ENCODE peak calls at places on chromosome 9, in ten cellular contexts. One of them, this sample, is unnamed.

GRCh38 chr9:97510797-97511761 is 9.6 kb downstream of the TMOD1 start:
- DNase-seq in DMS 273 treated with DMSO at 0.1 percent for 48 hours: no peak
- DNase-seq in OCI-M1: no peak
- DNase-seq in progenitor cell of endocrine pancreas: no peak
- DNase-seq in M059J: peak; percentile 97
- DNase-seq in activated CD4-positive, alpha-beta T cell treated with anti-CD3 and anti-CD28 coated beads, Interleukin-2, amount 50 U/mL, for 1 hour: no peak
- DNase-seq in stimulated activated CD8-positive, alpha-beta memory T cell treated with anti-CD3 and anti-CD28 coated beads, Interleukin-4, amount 100 ng/mL, for 48 hours: peak; percentile 39
- DNase-seq in NCI-H1417: peak; percentile 21
- DNase-seq in stimulated activated CD4-positive, alpha-beta T cell treated with anti-CD3 and anti-CD28 coated beads, Interleukin-12 subunit alpha, Interleukin-12 subunit beta, amount 100 ng/mL, for 48 hours: no peak
- DNase-seq in HS-5: no peak
- DNase-seq in this sample: no peak

GRCh38 chr9:29039258-29039657 is 1466.0 kb upstream of the C9orf72 start:
- DNase-seq in DMS 273 treated with DMSO at 0.1 percent for 48 hours: no peak
- DNase-seq in OCI-M1: no peak
- DNase-seq in progenitor cell of endocrine pancreas: no peak
- DNase-seq in M059J: peak; percentile 43
- DNase-seq in activated CD4-positive, alpha-beta T cell treated with anti-CD3 and anti-CD28 coated beads, Interleukin-2, amount 50 U/mL, for 1 hour: no peak
- DNase-seq in stimulated activated CD8-positive, alpha-beta memory T cell treated with anti-CD3 and anti-CD28 coated beads, Interleukin-4, amount 100 ng/mL, for 48 hours: no peak
- DNase-seq in NCI-H1417: no peak
- DNase-seq in stimulated activated CD4-positive, alpha-beta T cell treated with anti-CD3 and anti-CD28 coated beads, Interleukin-12 subunit alpha, Interleukin-12 subunit beta, amount 100 ng/mL, for 48 hours: no peak
- DNase-seq in HS-5: peak; percentile 8
- DNase-seq in this sample: no peak

GRCh38 chr9:94148419-94148818 is 64.2 kb downstream of the PTPDC1 start:
- DNase-seq in DMS 273 treated with DMSO at 0.1 percent for 48 hours: no peak
- DNase-seq in OCI-M1: no peak
- DNase-seq in progenitor cell of endocrine pancreas: no peak
- DNase-seq in M059J: no peak
- DNase-seq in activated CD4-positive, alpha-beta T cell treated with anti-CD3 and anti-CD28 coated beads, Interleukin-2, amount 50 U/mL, for 1 hour: no peak
- DNase-seq in stimulated activated CD8-positive, alpha-beta memory T cell treated with anti-CD3 and anti-CD28 coated beads, Interleukin-4, amount 100 ng/mL, for 48 hours: no peak
- DNase-seq in NCI-H1417: no peak
- DNase-seq in stimulated activated CD4-positive, alpha-beta T cell treated with anti-CD3 and anti-CD28 coated beads, Interleukin-12 subunit alpha, Interleukin-12 subunit beta, amount 100 ng/mL, for 48 hours: no peak
- DNase-seq in HS-5: no peak
- DNase-seq in this sample: no peak

GRCh38 chr9:71966601-71967000 is 55.2 kb downstream of the C9orf85 start:
- DNase-seq in DMS 273 treated with DMSO at 0.1 percent for 48 hours: no peak
- DNase-seq in OCI-M1: no peak
- DNase-seq in progenitor cell of endocrine pancreas: no peak
- DNase-seq in M059J: no peak
- DNase-seq in activated CD4-positive, alpha-beta T cell treated with anti-CD3 and anti-CD28 coated beads, Interleukin-2, amount 50 U/mL, for 1 hour: no peak
- DNase-seq in stimulated activated CD8-positive, alpha-beta memory T cell treated with anti-CD3 and anti-CD28 coated beads, Interleukin-4, amount 100 ng/mL, for 48 hours: no peak
- DNase-seq in NCI-H1417: no peak
- DNase-seq in stimulated activated CD4-positive, alpha-beta T cell treated with anti-CD3 and anti-CD28 coated beads, Interleukin-12 subunit alpha, Interleukin-12 subunit beta, amount 100 ng/mL, for 48 hours: no peak
- DNase-seq in HS-5: no peak
- DNase-seq in this sample: no peak

GRCh38 chr9:110048976-110049698 is 158.8 kb downstream of the C9orf152 start:
- DNase-seq in DMS 273 treated with DMSO at 0.1 percent for 48 hours: no peak
- DNase-seq in OCI-M1: peak; percentile 60
- DNase-seq in progenitor cell of endocrine pancreas: no peak
- DNase-seq in M059J: peak; percentile 60
- DNase-seq in activated CD4-positive, alpha-beta T cell treated with anti-CD3 and anti-CD28 coated beads, Interleukin-2, amount 50 U/mL, for 1 hour: peak; percentile 3
- DNase-seq in stimulated activated CD8-positive, alpha-beta memory T cell treated with anti-CD3 and anti-CD28 coated beads, Interleukin-4, amount 100 ng/mL, for 48 hours: peak; percentile 49
- DNase-seq in NCI-H1417: peak; percentile 85
- DNase-seq in stimulated activated CD4-positive, alpha-beta T cell treated with anti-CD3 and anti-CD28 coated beads, Interleukin-12 subunit alpha, Interleukin-12 subunit beta, amount 100 ng/mL, for 48 hours: peak; percentile 12
- DNase-seq in HS-5: no peak
- DNase-seq in this sample: no peak

GRCh38 chr9:15329539-15330109 is 22.6 kb upstream of the TTC39B start:
- DNase-seq in DMS 273 treated with DMSO at 0.1 percent for 48 hours: no peak
- DNase-seq in OCI-M1: peak; percentile 4
- DNase-seq in progenitor cell of endocrine pancreas: no peak
- DNase-seq in M059J: no peak
- DNase-seq in activated CD4-positive, alpha-beta T cell treated with anti-CD3 and anti-CD28 coated beads, Interleukin-2, amount 50 U/mL, for 1 hour: no peak
- DNase-seq in stimulated activated CD8-positive, alpha-beta memory T cell treated with anti-CD3 and anti-CD28 coated beads, Interleukin-4, amount 100 ng/mL, for 48 hours: no peak
- DNase-seq in NCI-H1417: no peak
- DNase-seq in stimulated activated CD4-positive, alpha-beta T cell treated with anti-CD3 and anti-CD28 coated beads, Interleukin-12 subunit alpha, Interleukin-12 subunit beta, amount 100 ng/mL, for 48 hours: no peak
- DNase-seq in HS-5: no peak
- DNase-seq in this sample: no peak

GRCh38 chr9:68931821-68932220 is 82.1 kb downstream of the PRKACG start:
- DNase-seq in DMS 273 treated with DMSO at 0.1 percent for 48 hours: no peak
- DNase-seq in OCI-M1: no peak
- DNase-seq in progenitor cell of endocrine pancreas: no peak
- DNase-seq in M059J: no peak
- DNase-seq in activated CD4-positive, alpha-beta T cell treated with anti-CD3 and anti-CD28 coated beads, Interleukin-2, amount 50 U/mL, for 1 hour: no peak
- DNase-seq in stimulated activated CD8-positive, alpha-beta memory T cell treated with anti-CD3 and anti-CD28 coated beads, Interleukin-4, amount 100 ng/mL, for 48 hours: no peak
- DNase-seq in NCI-H1417: no peak
- DNase-seq in stimulated activated CD4-positive, alpha-beta T cell treated with anti-CD3 and anti-CD28 coated beads, Interleukin-12 subunit alpha, Interleukin-12 subunit beta, amount 100 ng/mL, for 48 hours: no peak
- DNase-seq in HS-5: no peak
- DNase-seq in this sample: no peak

GRCh38 chr9:92663951-92664350 is 6.0 kb downstream of the IPPK start:
- DNase-seq in DMS 273 treated with DMSO at 0.1 percent for 48 hours: no peak
- DNase-seq in OCI-M1: no peak
- DNase-seq in progenitor cell of endocrine pancreas: no peak
- DNase-seq in M059J: no peak
- DNase-seq in activated CD4-positive, alpha-beta T cell treated with anti-CD3 and anti-CD28 coated beads, Interleukin-2, amount 50 U/mL, for 1 hour: no peak
- DNase-seq in stimulated activated CD8-positive, alpha-beta memory T cell treated with anti-CD3 and anti-CD28 coated beads, Interleukin-4, amount 100 ng/mL, for 48 hours: no peak
- DNase-seq in NCI-H1417: no peak
- DNase-seq in stimulated activated CD4-positive, alpha-beta T cell treated with anti-CD3 and anti-CD28 coated beads, Interleukin-12 subunit alpha, Interleukin-12 subunit beta, amount 100 ng/mL, for 48 hours: no peak
- DNase-seq in HS-5: no peak
- DNase-seq in this sample: no peak

GRCh38 chr9:89874351-89875321 is 269.8 kb downstream of the GADD45G start:
- DNase-seq in DMS 273 treated with DMSO at 0.1 percent for 48 hours: peak; percentile 4
- DNase-seq in OCI-M1: no peak
- DNase-seq in progenitor cell of endocrine pancreas: no peak
- DNase-seq in M059J: no peak
- DNase-seq in activated CD4-positive, alpha-beta T cell treated with anti-CD3 and anti-CD28 coated beads, Interleukin-2, amount 50 U/mL, for 1 hour: no peak
- DNase-seq in stimulated activated CD8-positive, alpha-beta memory T cell treated with anti-CD3 and anti-CD28 coated beads, Interleukin-4, amount 100 ng/mL, for 48 hours: no peak
- DNase-seq in NCI-H1417: peak; percentile 77
- DNase-seq in stimulated activated CD4-positive, alpha-beta T cell treated with anti-CD3 and anti-CD28 coated beads, Interleukin-12 subunit alpha, Interleukin-12 subunit beta, amount 100 ng/mL, for 48 hours: no peak
- DNase-seq in HS-5: no peak
- DNase-seq in this sample: no peak

GRCh38 chr9:133153227-133154096 is 10.3 kb downstream of the GBGT1 start:
- DNase-seq in DMS 273 treated with DMSO at 0.1 percent for 48 hours: no peak
- DNase-seq in OCI-M1: no peak
- DNase-seq in progenitor cell of endocrine pancreas: no peak
- DNase-seq in M059J: no peak
- DNase-seq in activated CD4-positive, alpha-beta T cell treated with anti-CD3 and anti-CD28 coated beads, Interleukin-2, amount 50 U/mL, for 1 hour: no peak
- DNase-seq in stimulated activated CD8-positive, alpha-beta memory T cell treated with anti-CD3 and anti-CD28 coated beads, Interleukin-4, amount 100 ng/mL, for 48 hours: no peak
- DNase-seq in NCI-H1417: no peak
- DNase-seq in stimulated activated CD4-positive, alpha-beta T cell treated with anti-CD3 and anti-CD28 coated beads, Interleukin-12 subunit alpha, Interleukin-12 subunit beta, amount 100 ng/mL, for 48 hours: no peak
- DNase-seq in HS-5: no peak
- DNase-seq in this sample: no peak

GRCh38 chr9:35738186-35738585 is 5.7 kb downstream of the CREB3 start:
- DNase-seq in DMS 273 treated with DMSO at 0.1 percent for 48 hours: peak; percentile 34
- DNase-seq in OCI-M1: no peak
- DNase-seq in progenitor cell of endocrine pancreas: no peak
- DNase-seq in M059J: no peak
- DNase-seq in activated CD4-positive, alpha-beta T cell treated with anti-CD3 and anti-CD28 coated beads, Interleukin-2, amount 50 U/mL, for 1 hour: no peak
- DNase-seq in stimulated activated CD8-positive, alpha-beta memory T cell treated with anti-CD3 and anti-CD28 coated beads, Interleukin-4, amount 100 ng/mL, for 48 hours: no peak
- DNase-seq in NCI-H1417: no peak
- DNase-seq in stimulated activated CD4-positive, alpha-beta T cell treated with anti-CD3 and anti-CD28 coated beads, Interleukin-12 subunit alpha, Interleukin-12 subunit beta, amount 100 ng/mL, for 48 hours: no peak
- DNase-seq in HS-5: no peak
- DNase-seq in this sample: no peak

GRCh38 chr9:136332482-136332983 is 5.2 kb downstream of the GPSM1 start:
- DNase-seq in DMS 273 treated with DMSO at 0.1 percent for 48 hours: no peak
- DNase-seq in OCI-M1: no peak
- DNase-seq in progenitor cell of endocrine pancreas: no peak
- DNase-seq in M059J: no peak
- DNase-seq in activated CD4-positive, alpha-beta T cell treated with anti-CD3 and anti-CD28 coated beads, Interleukin-2, amount 50 U/mL, for 1 hour: no peak
- DNase-seq in stimulated activated CD8-positive, alpha-beta memory T cell treated with anti-CD3 and anti-CD28 coated beads, Interleukin-4, amount 100 ng/mL, for 48 hours: no peak
- DNase-seq in NCI-H1417: no peak
- DNase-seq in stimulated activated CD4-positive, alpha-beta T cell treated with anti-CD3 and anti-CD28 coated beads, Interleukin-12 subunit alpha, Interleukin-12 subunit beta, amount 100 ng/mL, for 48 hours: no peak
- DNase-seq in HS-5: no peak
- DNase-seq in this sample: no peak

GRCh38 chr9:18394847-18395355 is 79.1 kb upstream of the ADAMTSL1 start:
- DNase-seq in DMS 273 treated with DMSO at 0.1 percent for 48 hours: no peak
- DNase-seq in OCI-M1: no peak
- DNase-seq in progenitor cell of endocrine pancreas: no peak
- DNase-seq in M059J: no peak
- DNase-seq in activated CD4-positive, alpha-beta T cell treated with anti-CD3 and anti-CD28 coated beads, Interleukin-2, amount 50 U/mL, for 1 hour: no peak
- DNase-seq in stimulated activated CD8-positive, alpha-beta memory T cell treated with anti-CD3 and anti-CD28 coated beads, Interleukin-4, amount 100 ng/mL, for 48 hours: no peak
- DNase-seq in NCI-H1417: peak; percentile 39
- DNase-seq in stimulated activated CD4-positive, alpha-beta T cell treated with anti-CD3 and anti-CD28 coated beads, Interleukin-12 subunit alpha, Interleukin-12 subunit beta, amount 100 ng/mL, for 48 hours: no peak
- DNase-seq in HS-5: no peak
- DNase-seq in this sample: no peak

GRCh38 chr9:136324501-136325300 is 2.6 kb upstream of the GPSM1 start:
- DNase-seq in DMS 273 treated with DMSO at 0.1 percent for 48 hours: no peak
- DNase-seq in OCI-M1: peak; percentile 22
- DNase-seq in progenitor cell of endocrine pancreas: no peak
- DNase-seq in M059J: no peak
- DNase-seq in activated CD4-positive, alpha-beta T cell treated with anti-CD3 and anti-CD28 coated beads, Interleukin-2, amount 50 U/mL, for 1 hour: no peak
- DNase-seq in stimulated activated CD8-positive, alpha-beta memory T cell treated with anti-CD3 and anti-CD28 coated beads, Interleukin-4, amount 100 ng/mL, for 48 hours: no peak
- DNase-seq in NCI-H1417: no peak
- DNase-seq in stimulated activated CD4-positive, alpha-beta T cell treated with anti-CD3 and anti-CD28 coated beads, Interleukin-12 subunit alpha, Interleukin-12 subunit beta, amount 100 ng/mL, for 48 hours: no peak
- DNase-seq in HS-5: no peak
- DNase-seq in this sample: no peak

GRCh38 chr9:131554865-131555351 is 9.6 kb downstream of the PRRT1B start:
- DNase-seq in DMS 273 treated with DMSO at 0.1 percent for 48 hours: no peak
- DNase-seq in OCI-M1: no peak
- DNase-seq in progenitor cell of endocrine pancreas: no peak
- DNase-seq in M059J: no peak
- DNase-seq in activated CD4-positive, alpha-beta T cell treated with anti-CD3 and anti-CD28 coated beads, Interleukin-2, amount 50 U/mL, for 1 hour: no peak
- DNase-seq in stimulated activated CD8-positive, alpha-beta memory T cell treated with anti-CD3 and anti-CD28 coated beads, Interleukin-4, amount 100 ng/mL, for 48 hours: no peak
- DNase-seq in NCI-H1417: no peak
- DNase-seq in stimulated activated CD4-positive, alpha-beta T cell treated with anti-CD3 and anti-CD28 coated beads, Interleukin-12 subunit alpha, Interleukin-12 subunit beta, amount 100 ng/mL, for 48 hours: no peak
- DNase-seq in HS-5: no peak
- DNase-seq in this sample: no peak

GRCh38 chr9:136687721-136688223 is 515 bp upstream of the AGPAT2 start:
- DNase-seq in DMS 273 treated with DMSO at 0.1 percent for 48 hours: no peak
- DNase-seq in OCI-M1: no peak
- DNase-seq in progenitor cell of endocrine pancreas: no peak
- DNase-seq in M059J: no peak
- DNase-seq in activated CD4-positive, alpha-beta T cell treated with anti-CD3 and anti-CD28 coated beads, Interleukin-2, amount 50 U/mL, for 1 hour: no peak
- DNase-seq in stimulated activated CD8-positive, alpha-beta memory T cell treated with anti-CD3 and anti-CD28 coated beads, Interleukin-4, amount 100 ng/mL, for 48 hours: no peak
- DNase-seq in NCI-H1417: no peak
- DNase-seq in stimulated activated CD4-positive, alpha-beta T cell treated with anti-CD3 and anti-CD28 coated beads, Interleukin-12 subunit alpha, Interleukin-12 subunit beta, amount 100 ng/mL, for 48 hours: no peak
- DNase-seq in HS-5: no peak
- DNase-seq in this sample: no peak

GRCh38 chr9:13690595-13690994 is 411.1 kb upstream of the MPDZ start:
- DNase-seq in DMS 273 treated with DMSO at 0.1 percent for 48 hours: no peak
- DNase-seq in OCI-M1: no peak
- DNase-seq in progenitor cell of endocrine pancreas: no peak
- DNase-seq in M059J: peak; percentile 53
- DNase-seq in activated CD4-positive, alpha-beta T cell treated with anti-CD3 and anti-CD28 coated beads, Interleukin-2, amount 50 U/mL, for 1 hour: no peak
- DNase-seq in stimulated activated CD8-positive, alpha-beta memory T cell treated with anti-CD3 and anti-CD28 coated beads, Interleukin-4, amount 100 ng/mL, for 48 hours: no peak
- DNase-seq in NCI-H1417: no peak
- DNase-seq in stimulated activated CD4-positive, alpha-beta T cell treated with anti-CD3 and anti-CD28 coated beads, Interleukin-12 subunit alpha, Interleukin-12 subunit beta, amount 100 ng/mL, for 48 hours: no peak
- DNase-seq in HS-5: no peak
- DNase-seq in this sample: no peak

GRCh38 chr9:4315582-4316215 is 15.8 kb upstream of the GLIS3 start:
- DNase-seq in DMS 273 treated with DMSO at 0.1 percent for 48 hours: peak; percentile 34
- DNase-seq in OCI-M1: peak; percentile 100
- DNase-seq in progenitor cell of endocrine pancreas: peak; percentile 59
- DNase-seq in M059J: peak; percentile 76
- DNase-seq in activated CD4-positive, alpha-beta T cell treated with anti-CD3 and anti-CD28 coated beads, Interleukin-2, amount 50 U/mL, for 1 hour: peak; percentile 69
- DNase-seq in stimulated activated CD8-positive, alpha-beta memory T cell treated with anti-CD3 and anti-CD28 coated beads, Interleukin-4, amount 100 ng/mL, for 48 hours: peak; percentile 86
- DNase-seq in NCI-H1417: peak; percentile 77
- DNase-seq in stimulated activated CD4-positive, alpha-beta T cell treated with anti-CD3 and anti-CD28 coated beads, Interleukin-12 subunit alpha, Interleukin-12 subunit beta, amount 100 ng/mL, for 48 hours: peak; percentile 71
- DNase-seq in HS-5: no peak
- DNase-seq in this sample: peak; percentile 71

GRCh38 chr9:97518909-97519307 is 17.4 kb downstream of the TMOD1 start:
- DNase-seq in DMS 273 treated with DMSO at 0.1 percent for 48 hours: no peak
- DNase-seq in OCI-M1: no peak
- DNase-seq in progenitor cell of endocrine pancreas: no peak
- DNase-seq in M059J: peak; percentile 97
- DNase-seq in activated CD4-positive, alpha-beta T cell treated with anti-CD3 and anti-CD28 coated beads, Interleukin-2, amount 50 U/mL, for 1 hour: no peak
- DNase-seq in stimulated activated CD8-positive, alpha-beta memory T cell treated with anti-CD3 and anti-CD28 coated beads, Interleukin-4, amount 100 ng/mL, for 48 hours: no peak
- DNase-seq in NCI-H1417: peak; percentile 66
- DNase-seq in stimulated activated CD4-positive, alpha-beta T cell treated with anti-CD3 and anti-CD28 coated beads, Interleukin-12 subunit alpha, Interleukin-12 subunit beta, amount 100 ng/mL, for 48 hours: no peak
- DNase-seq in HS-5: peak; percentile 37
- DNase-seq in this sample: no peak